ENCODE peak calls at places on chromosome 10, in ten cellular contexts. W, G, L, S, T, M, O, H, N and P are unnamed samples.

GRCh38 chr10:16717617-16718395 is 99.4 kb downstream of the RSU1 start:
- DNase-seq in W (no peak), G (no peak), L (no peak), S (no peak), T (no peak), M (no peak), O (no peak), H (no peak), N (no peak), P (no peak)

GRCh38 chr10:93124580-93125318 is 51.1 kb downstream of the CYP26A1 start:
- DNase-seq in W (no peak), G (no peak), L (no peak), S (no peak), T (peak), M (no peak), O (no peak), H (no peak), N (peak), P (no peak)

GRCh38 chr10:94123253-94123995 is 129.7 kb downstream of the PLCE1 start:
- DNase-seq in W (no peak), G (no peak), L (no peak), S (no peak), T (no peak), M (no peak), O (no peak), H (no peak), N (no peak), P (no peak)

GRCh38 chr10:119431034-119431767 is 111.3 kb downstream of the RGS10 start:
- DNase-seq in W (no peak), G (no peak), L (no peak), S (no peak), T (no peak), M (peak), O (no peak), H (no peak), N (no peak), P (no peak)

GRCh38 chr10:80200259-80200658 is 5.1 kb downstream of the ANXA11 start:
- DNase-seq in W (no peak), G (no peak), L (no peak), S (no peak), T (no peak), M (no peak), O (no peak), H (no peak), N (no peak), P (no peak)

GRCh38 chr10:46787321-46787615 is 124.0 kb upstream of the PTPN20 start:
- DNase-seq in W (no peak), G (no peak), L (no peak), S (no peak), T (peak), M (no peak), O (peak), H (no peak), N (peak), P (no peak)

GRCh38 chr10:24209946-24210491 is 1.1 kb downstream of the KIAA1217 start:
- DNase-seq in W (peak), G (no peak), L (no peak), S (no peak), T (no peak), M (no peak), O (no peak), H (peak), N (no peak), P (peak)

GRCh38 chr10:131882151-131882550 is 18.7 kb upstream of the PPP2R2D start:
- DNase-seq in W (no peak), G (peak), L (no peak), S (no peak), T (no peak), M (no peak), O (no peak), H (no peak), N (no peak), P (no peak)

GRCh38 chr10:101617102-101617823 is 29.1 kb downstream of the DPCD start:
- DNase-seq in W (no peak), G (no peak), L (no peak), S (no peak), T (no peak), M (no peak), O (no peak), H (peak), N (peak), P (no peak)

GRCh38 chr10:102519246-102519805 is 15.6 kb downstream of the SUFU start:
- DNase-seq in W (no peak), G (no peak), L (no peak), S (no peak), T (no peak), M (no peak), O (no peak), H (no peak), N (no peak), P (no peak)

GRCh38 chr10:22583683-22584082 is 130.7 kb downstream of the PIP4K2A start:
- DNase-seq in W (no peak), G (no peak), L (no peak), S (no peak), T (no peak), M (no peak), O (no peak), H (peak), N (no peak), P (no peak)

GRCh38 chr10:86961481-86962091 is 3.2 kb downstream of the SNCG start:
- DNase-seq in W (no peak), G (no peak), L (no peak), S (no peak), T (no peak), M (peak), O (no peak), H (peak), N (no peak), P (no peak)

GRCh38 chr10:18473424-18474110 is 177.8 kb downstream of the NSUN6 start:
- DNase-seq in W (no peak), G (no peak), L (no peak), S (no peak), T (no peak), M (no peak), O (no peak), H (no peak), N (no peak), P (no peak)

GRCh38 chr10:122113161-122113944 is 124.4 kb downstream of the TACC2 start:
- DNase-seq in W (no peak), G (peak), L (no peak), S (peak), T (no peak), M (peak), O (peak), H (peak), N (no peak), P (no peak)

GRCh38 chr10:43409385-43410109 is 561 bp upstream of the HNRNPF start:
- DNase-seq in W (peak), G (peak), L (peak), S (peak), T (peak), M (peak), O (no peak), H (no peak), N (peak), P (peak)

GRCh38 chr10:31754803-31755624 is 173.6 kb downstream of the ARHGAP12 start:
- DNase-seq in W (no peak), G (no peak), L (no peak), S (no peak), T (no peak), M (no peak), O (no peak), H (peak), N (no peak), P (no peak)

GRCh38 chr10:10985361-10985760 is 32.3 kb upstream of the CELF2 start:
- DNase-seq in W (no peak), G (no peak), L (no peak), S (no peak), T (no peak), M (no peak), O (no peak), H (no peak), N (no peak), P (no peak)

GRCh38 chr10:77922055-77922454 is 4.5 kb downstream of the DLG5 start:
- DNase-seq in W (no peak), G (no peak), L (no peak), S (no peak), T (no peak), M (no peak), O (no peak), H (no peak), N (no peak), P (no peak)

GRCh38 chr10:125201791-125202622 is 41.6 kb upstream of the CTBP2 start:
- DNase-seq in W (no peak), G (peak), L (no peak), S (no peak), T (no peak), M (no peak), O (no peak), H (peak), N (no peak), P (no peak)

GRCh38 chr10:126171555-126171954 is 216.7 kb downstream of the ADAM12 start:
- DNase-seq in W (no peak), G (no peak), L (no peak), S (no peak), T (no peak), M (no peak), O (no peak), H (no peak), N (no peak), P (no peak)

GRCh38 chr10:119120413-119120867 is 16.5 kb downstream of the DENND10 start:
- DNase-seq in W (no peak), G (no peak), L (no peak), S (no peak), T (no peak), M (no peak), O (no peak), H (no peak), N (peak), P (no peak)

GRCh38 chr10:17025444-17026295 is 103.9 kb downstream of the CUBN start:
- DNase-seq in W (peak), G (no peak), L (peak), S (no peak), T (peak), M (no peak), O (no peak), H (peak), N (no peak), P (peak)

GRCh38 chr10:91552706-91553105 is 80.2 kb downstream of the PPP1R3C start:
- DNase-seq in W (no peak), G (no peak), L (no peak), S (no peak), T (no peak), M (peak), O (no peak), H (peak), N (peak), P (no peak)

GRCh38 chr10:129568562-129569344 is 101.7 kb downstream of the MGMT start:
- DNase-seq in W (no peak), G (no peak), L (no peak), S (no peak), T (no peak), M (no peak), O (no peak), H (no peak), N (no peak), P (no peak)

GRCh38 chr10:110865184-110865803 is 6.4 kb upstream of the PDCD4 start:
- DNase-seq in W (no peak), G (no peak), L (no peak), S (no peak), T (no peak), M (no peak), O (no peak), H (no peak), N (peak), P (no peak)

GRCh38 chr10:104243567-104243966 is 11.1 kb upstream of the GSTO1 start:
- DNase-seq in W (no peak), G (no peak), L (no peak), S (no peak), T (no peak), M (no peak), O (no peak), H (no peak), N (no peak), P (no peak)

GRCh38 chr10:127243490-127244272 is 47.3 kb upstream of the INSYN2A start:
- DNase-seq in W (peak), G (no peak), L (no peak), S (peak), T (peak), M (no peak), O (peak), H (peak), N (peak), P (peak)

GRCh38 chr10:92475357-92475868 is 98.5 kb downstream of the IDE start:
- DNase-seq in W (no peak), G (no peak), L (no peak), S (no peak), T (no peak), M (no peak), O (no peak), H (no peak), N (no peak), P (no peak)

GRCh38 chr10:109619914-109620313 is 303.4 kb downstream of the XPNPEP1 start:
- DNase-seq in W (no peak), G (no peak), L (no peak), S (no peak), T (no peak), M (no peak), O (no peak), H (no peak), N (no peak), P (no peak)

GRCh38 chr10:126908225-126908624 is 3.0 kb downstream of the DOCK1 start:
- DNase-seq in W (no peak), G (no peak), L (no peak), S (no peak), T (no peak), M (no peak), O (no peak), H (no peak), N (no peak), P (no peak)

GRCh38 chr10:105023706-105024105 is 382.6 kb downstream of the SORCS3 start:
- DNase-seq in W (no peak), G (no peak), L (no peak), S (no peak), T (no peak), M (no peak), O (no peak), H (no peak), N (no peak), P (no peak)

GRCh38 chr10:123357363-123358075 is 203.3 kb downstream of the BUB3 start:
- DNase-seq in W (no peak), G (no peak), L (no peak), S (no peak), T (no peak), M (no peak), O (peak), H (no peak), N (no peak), P (no peak)

GRCh38 chr10:56383806-56384205 is 22.7 kb upstream of the ZWINT start:
- DNase-seq in W (no peak), G (no peak), L (no peak), S (no peak), T (no peak), M (no peak), O (no peak), H (no peak), N (no peak), P (no peak)

GRCh38 chr10:52443419-52444388 is 129.6 kb downstream of the DKK1 start:
- DNase-seq in W (no peak), G (no peak), L (no peak), S (no peak), T (no peak), M (no peak), O (no peak), H (no peak), N (no peak), P (no peak)